ENCODE peak calls at places on chromosomes 7 and 10, in nine cellular contexts. One of them, this sample, is unnamed.

GRCh38 chr10:43000651-43001426 is 76.0 kb upstream of the RET start:
- DNase-seq in stomach: no peak
- DNase-seq in cardiac fibroblast: no peak
- DNase-seq in AG08396: no peak
- DNase-seq in upper lobe of right lung: peak
- DNase-seq in left ventricle myocardium inferior: no peak
- DNase-seq in COR-L47: no peak
- DNase-seq in GM04503: no peak
- DNase-seq in NCI-H2029 treated with DMSO at 0.1 percent for 48 hours: no peak
- DNase-seq in this sample: no peak

GRCh38 chr10:133353202-133353959 is 4.4 kb downstream of the FUOM start:
- DNase-seq in AG08396: no peak
- DNase-seq in NCI-H2029 treated with DMSO at 0.1 percent for 48 hours: no peak
- DNase-seq in cardiac fibroblast: no peak
- DNase-seq in COR-L47: no peak
- DNase-seq in GM04503: no peak
- DNase-seq in left ventricle myocardium inferior: no peak
- DNase-seq in stomach: no peak
- DNase-seq in upper lobe of right lung: no peak
- DNase-seq in this sample: no peak

GRCh38 chr7:40658731-40659130 is 523.9 kb downstream of the SUGCT start:
- DNase-seq in cardiac fibroblast: peak
- DNase-seq in left ventricle myocardium inferior: no peak
- DNase-seq in GM04503: peak
- DNase-seq in upper lobe of right lung: no peak
- DNase-seq in COR-L47: no peak
- DNase-seq in stomach: no peak
- DNase-seq in AG08396: peak
- DNase-seq in NCI-H2029 treated with DMSO at 0.1 percent for 48 hours: no peak
- DNase-seq in this sample: peak

GRCh38 chr10:33818343-33818742 is 483.9 kb upstream of the NRP1 start:
- DNase-seq in COR-L47: no peak
- DNase-seq in left ventricle myocardium inferior: no peak
- DNase-seq in GM04503: no peak
- DNase-seq in cardiac fibroblast: no peak
- DNase-seq in AG08396: no peak
- DNase-seq in upper lobe of right lung: no peak
- DNase-seq in NCI-H2029 treated with DMSO at 0.1 percent for 48 hours: no peak
- DNase-seq in stomach: no peak
- DNase-seq in this sample: no peak

GRCh38 chr10:124323145-124323725 is 95.5 kb downstream of the OAT start:
- DNase-seq in AG08396: no peak
- DNase-seq in COR-L47: no peak
- DNase-seq in cardiac fibroblast: peak
- DNase-seq in stomach: no peak
- DNase-seq in left ventricle myocardium inferior: no peak
- DNase-seq in GM04503: no peak
- DNase-seq in NCI-H2029 treated with DMSO at 0.1 percent for 48 hours: no peak
- DNase-seq in upper lobe of right lung: peak
- DNase-seq in this sample: no peak

GRCh38 chr7:4747013-4747412 is 28.4 kb upstream of the AP5Z1 start:
- DNase-seq in GM04503: no peak
- DNase-seq in cardiac fibroblast: no peak
- DNase-seq in left ventricle myocardium inferior: no peak
- DNase-seq in AG08396: no peak
- DNase-seq in upper lobe of right lung: no peak
- DNase-seq in NCI-H2029 treated with DMSO at 0.1 percent for 48 hours: no peak
- DNase-seq in COR-L47: no peak
- DNase-seq in stomach: no peak
- DNase-seq in this sample: no peak

GRCh38 chr10:10353326-10353725 is 664.3 kb upstream of the CELF2 start:
- DNase-seq in AG08396: no peak
- DNase-seq in left ventricle myocardium inferior: no peak
- DNase-seq in cardiac fibroblast: no peak
- DNase-seq in NCI-H2029 treated with DMSO at 0.1 percent for 48 hours: no peak
- DNase-seq in upper lobe of right lung: no peak
- DNase-seq in GM04503: no peak
- DNase-seq in stomach: no peak
- DNase-seq in COR-L47: no peak
- DNase-seq in this sample: no peak

GRCh38 chr10:28807760-28808613 is 130.7 kb downstream of the BAMBI start:
- DNase-seq in AG08396: no peak
- DNase-seq in cardiac fibroblast: peak
- DNase-seq in stomach: no peak
- DNase-seq in upper lobe of right lung: no peak
- DNase-seq in COR-L47: no peak
- DNase-seq in GM04503: no peak
- DNase-seq in NCI-H2029 treated with DMSO at 0.1 percent for 48 hours: no peak
- DNase-seq in left ventricle myocardium inferior: no peak
- DNase-seq in this sample: no peak

GRCh38 chr10:63416376-63416775 is 49.4 kb downstream of the JMJD1C start:
- DNase-seq in AG08396: no peak
- DNase-seq in GM04503: no peak
- DNase-seq in COR-L47: no peak
- DNase-seq in upper lobe of right lung: no peak
- DNase-seq in NCI-H2029 treated with DMSO at 0.1 percent for 48 hours: no peak
- DNase-seq in left ventricle myocardium inferior: no peak
- DNase-seq in stomach: no peak
- DNase-seq in cardiac fibroblast: no peak
- DNase-seq in this sample: no peak

GRCh38 chr10:119120413-119120867 is 16.5 kb downstream of the DENND10 start:
- DNase-seq in AG08396: peak
- DNase-seq in left ventricle myocardium inferior: no peak
- DNase-seq in cardiac fibroblast: peak
- DNase-seq in GM04503: peak
- DNase-seq in stomach: no peak
- DNase-seq in upper lobe of right lung: no peak
- DNase-seq in NCI-H2029 treated with DMSO at 0.1 percent for 48 hours: no peak
- DNase-seq in COR-L47: no peak
- DNase-seq in this sample: no peak